ENCODE peak calls at places on chromosome 16, in four cellular contexts. X is pancreas, H is WTC11, R is cardiac muscle cell. J is an unnamed sample.

GRCh38 chr16:2324296-2324859 is 16.1 kb downstream of the ABCA3 start:
- DNase-seq in H (no peak), R (no peak), X (no peak), J (no peak)

GRCh38 chr16:648071-648785 is 937 bp upstream of the WDR90 start:
- DNase-seq in X (peak), R (peak), H (peak), J (no peak)

GRCh38 chr16:49602201-49603041 is 228.8 kb downstream of the C16orf78 start:
- DNase-seq in H (no peak), X (no peak), R (no peak), J (no peak)

GRCh38 chr16:14436410-14436955 is 193.6 kb downstream of the PARN start:
- DNase-seq in R (peak), H (no peak), X (no peak), J (no peak)

GRCh38 chr16:67833035-67833417 is 9.1 kb upstream of the THAP11 start:
- DNase-seq in H (no peak), X (no peak), R (no peak), J (no peak)

GRCh38 chr16:80936410-80936809 is 70.3 kb downstream of the CMC2 start:
- DNase-seq in X (no peak), H (no peak), R (no peak), J (no peak)

GRCh38 chr16:67027046-67027445 is 1.9 kb upstream of the CBFB start:
- DNase-seq in R (no peak), H (no peak), X (no peak), J (no peak)

GRCh38 chr16:27214084-27214961 is 11.0 kb downstream of the KDM8 start:
- DNase-seq in H (no peak), X (peak), R (no peak), J (no peak)

GRCh38 chr16:86101135-86101911 is 202.4 kb downstream of the IRF8 start:
- DNase-seq in X (no peak), H (no peak), R (no peak), J (no peak)

GRCh38 chr16:13906426-13907089 is 13.4 kb upstream of the ERCC4 start:
- DNase-seq in H (no peak), R (no peak), X (no peak), J (no peak)

GRCh38 chr16:1666316-1666715 is 11.8 kb upstream of the JPT2 start:
- DNase-seq in H (no peak), R (no peak), X (no peak), J (no peak)

GRCh38 chr16:69848635-69849545 is 86.8 kb downstream of the WWP2 start:
- DNase-seq in H (no peak), X (peak), R (peak), J (no peak)

GRCh38 chr16:52346709-52347108 is 200.2 kb downstream of the TOX3 start:
- DNase-seq in H (no peak), X (no peak), R (no peak), J (no peak)

GRCh38 chr16:10180771-10181163 is 1.5 kb downstream of the GRIN2A start:
- DNase-seq in X (peak), H (peak), R (peak), J (peak)
- TF ChIP-seq CTCF in X (no peak), H (peak), R (peak), J (peak)

DNA sequence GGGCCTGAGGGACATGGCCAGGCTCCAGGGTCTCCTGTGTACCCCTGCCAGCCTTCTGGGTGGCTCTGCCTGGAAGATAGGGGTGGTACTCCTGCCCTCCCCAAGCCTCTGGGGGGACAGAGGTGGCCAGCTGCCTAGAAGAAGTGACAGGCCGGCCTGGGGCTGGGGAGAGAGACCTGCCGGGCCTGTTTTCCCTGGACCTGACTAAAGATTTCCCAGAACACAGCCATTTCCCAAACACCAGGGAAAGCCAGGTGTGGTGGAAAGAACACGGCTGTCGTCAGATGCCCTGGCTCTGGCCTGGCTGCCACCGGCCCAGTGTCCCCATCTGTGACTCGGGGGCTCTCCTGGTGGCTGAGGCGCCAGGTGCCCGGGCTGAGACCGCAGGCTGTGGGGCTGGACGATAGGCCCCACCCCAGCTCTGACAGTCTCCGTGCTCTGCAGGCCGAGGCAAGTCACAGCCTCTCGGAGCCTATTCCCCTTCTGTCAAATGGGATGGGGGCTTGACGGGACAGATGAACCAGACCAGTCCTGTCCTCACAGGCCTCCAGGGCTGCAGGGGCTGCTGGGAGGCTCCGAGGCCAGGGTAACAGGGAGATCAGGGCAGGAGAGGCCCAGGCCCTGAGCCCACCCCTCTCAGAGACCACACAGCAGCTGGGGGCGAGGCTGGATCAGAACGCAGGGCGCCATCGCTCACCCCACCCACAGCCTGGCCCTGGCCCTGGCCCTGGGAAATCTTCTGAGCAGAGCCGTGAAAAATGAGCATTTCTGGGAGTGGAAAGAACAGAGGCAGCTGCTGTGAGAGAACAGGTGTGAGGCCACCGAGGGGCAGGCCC is 33.1 kb downstream of the CTU2 start:
- DNase-seq in R (no peak), X (no peak), H (no peak), J (no peak)
- TF ChIP-seq CTCF in R (no peak), X (no peak), H (no peak), J (no peak)

DNA sequence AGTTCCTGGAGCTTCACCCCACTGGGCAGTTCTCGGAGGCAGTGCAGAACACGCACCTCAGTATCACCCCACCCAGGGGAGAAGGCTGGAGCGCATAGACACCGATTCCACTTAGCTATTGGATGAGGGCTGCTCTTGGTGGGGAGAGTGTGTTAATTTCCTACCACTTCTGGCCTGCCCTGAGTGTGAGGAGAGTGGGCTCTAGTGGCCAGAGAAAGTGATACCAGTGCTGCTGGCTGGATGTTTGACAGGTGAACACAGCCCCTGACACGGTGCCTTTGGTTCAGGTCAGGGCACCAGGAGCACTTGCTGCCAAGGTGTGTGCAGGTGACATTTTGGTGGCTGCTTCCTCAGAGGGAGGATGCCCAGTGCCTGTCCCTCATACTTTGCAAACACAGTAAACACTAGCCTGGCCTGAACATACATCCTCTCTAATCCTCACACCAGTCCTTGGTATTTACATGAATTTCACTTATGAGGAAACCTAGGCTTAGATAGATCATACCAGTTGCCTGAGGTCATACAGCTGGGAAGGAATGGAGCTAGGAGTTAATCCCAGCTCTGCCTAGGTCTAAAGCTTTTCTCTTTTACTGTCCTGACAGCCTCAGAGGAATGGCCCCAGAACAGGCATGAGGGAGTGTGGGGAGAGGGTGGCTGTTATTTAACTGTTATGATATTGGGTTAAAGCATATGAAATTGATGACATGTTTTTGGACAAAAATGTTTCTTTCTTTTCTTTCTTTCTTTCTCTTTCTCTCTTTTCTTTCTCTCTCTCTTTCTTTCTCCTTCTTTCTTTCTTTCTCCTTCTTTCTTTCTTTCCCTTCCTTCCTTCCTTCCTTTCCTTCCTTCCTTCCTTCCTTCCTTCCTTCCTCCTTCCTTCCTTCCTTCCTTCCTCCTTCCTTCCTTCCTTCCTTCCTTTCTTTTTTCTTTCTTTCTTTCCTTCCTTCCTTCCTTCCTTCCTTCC is 21.0 kb upstream of the ITGAX start:
- DNase-seq in R (peak), H (peak), X (no peak), J (no peak)
- TF ChIP-seq CTCF in R (peak), H (no peak), X (no peak), J (peak)

DNA sequence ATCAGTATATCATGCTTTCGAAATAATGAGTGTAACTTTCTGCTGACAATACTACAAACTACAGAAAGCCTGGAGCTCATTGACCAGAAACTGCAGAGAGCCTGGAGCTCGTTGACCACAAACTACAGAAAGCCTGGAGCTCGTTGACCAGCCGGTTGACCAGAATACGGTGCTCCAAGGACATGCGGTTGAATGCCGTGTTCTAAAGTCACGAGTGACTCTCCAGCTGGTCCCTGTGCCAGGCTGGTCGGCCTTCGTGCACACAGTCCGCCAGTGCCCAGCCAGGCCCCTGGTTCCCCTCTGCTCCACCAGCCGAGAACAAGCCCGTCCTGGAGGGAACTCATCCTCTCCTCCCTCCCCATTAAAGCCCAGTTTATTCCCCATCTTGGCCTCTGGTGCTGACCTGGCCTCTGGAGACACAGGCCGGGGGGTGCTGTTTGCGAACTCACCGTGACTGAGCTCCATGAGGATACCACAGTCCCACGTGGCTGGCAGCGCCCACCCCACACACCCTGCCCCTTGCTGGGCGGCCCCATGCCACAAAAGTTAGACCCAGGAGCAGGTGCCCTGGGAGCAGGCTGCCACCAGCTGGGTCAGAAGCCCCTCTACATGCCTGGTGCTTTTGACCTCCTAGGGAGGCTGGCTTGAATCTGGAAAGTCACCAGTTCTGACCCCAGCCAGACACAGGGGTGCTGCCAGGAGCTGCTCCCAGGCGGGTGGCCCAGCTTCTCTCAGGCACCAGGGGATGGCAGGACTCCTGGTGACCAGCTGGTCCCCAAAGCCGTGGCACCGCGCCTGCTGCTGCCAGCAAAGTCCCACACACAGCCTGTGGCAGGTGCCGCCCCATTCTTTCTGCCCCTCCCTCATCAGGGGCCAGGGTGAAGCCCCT is 15.5 kb upstream of the CDH15 start:
- DNase-seq in R (no peak), X (no peak), H (no peak), J (no peak)
- TF ChIP-seq CTCF in R (no peak), X (no peak), H (no peak), J (no peak)

J was measured in neural crest cell.